ENCODE peak calls at places on chromosomes 1 and 21, in six cellular contexts. Z is testis, I is AML-193, D is RPMI7951, J is AG20443, N is mucosa of gallbladder. P is an unnamed sample.

GRCh38 chr1:22132517-22133235 is 10.2 kb downstream of the WNT4 start:
- DNase-seq in Z (no peak), I (no peak), D (peak; percentile 72), J (peak; percentile 93), N (no peak), P (peak; percentile 80)

GRCh38 chr1:89546934-89547562 is 22.4 kb downstream of the LRRC8B start:
- DNase-seq in Z (no peak), I (no peak), D (no peak), J (no peak), N (no peak), P (no peak)

GRCh38 chr1:21622466-21623315 is 46.5 kb downstream of the RAP1GAP start:
- DNase-seq in Z (peak; percentile 45), I (no peak), D (no peak), J (peak; percentile 91), N (peak; percentile 46), P (no peak)

GRCh38 chr1:33370286-33370685 is 49.4 kb upstream of the A3GALT2 start:
- DNase-seq in Z (no peak), I (no peak), D (peak; percentile 91), J (peak; percentile 84), N (no peak), P (peak; percentile 68)

GRCh38 chr1:10074059-10074854 is 41.5 kb downstream of the UBE4B start:
- DNase-seq in Z (peak; percentile 65), I (peak; percentile 89), D (peak; percentile 98), J (peak; percentile 96), N (peak; percentile 47), P (peak; percentile 89)

GRCh38 chr1:199272690-199273089 is 633.9 kb downstream of the PTPRC start:
- DNase-seq in Z (no peak), I (no peak), D (peak; percentile 96), J (peak; percentile 89), N (peak; percentile 12), P (peak; percentile 4)

GRCh38 chr1:97033949-97034348 is 312.4 kb downstream of the PTBP2 start:
- DNase-seq in Z (no peak), I (no peak), D (no peak), J (no peak), N (no peak), P (no peak)

GRCh38 chr1:215282557-215282956 is 200.0 kb downstream of the KCNK2 start:
- DNase-seq in Z (no peak), I (no peak), D (peak; percentile 23), J (no peak), N (no peak), P (no peak)

GRCh38 chr1:27934818-27935549 is at the start of gene SMPDL3B:
- DNase-seq in Z (peak; percentile 18), I (no peak), D (no peak), J (peak; percentile 20), N (peak; percentile 43), P (no peak)

GRCh38 chr1:53061859-53062714 is at the start of gene PODN:
- DNase-seq in Z (peak; percentile 71), I (no peak), D (no peak), J (peak; percentile 86), N (peak; percentile 35), P (no peak)

GRCh38 chr1:3614755-3615742 is 3.7 kb upstream of the MEGF6 start:
- DNase-seq in Z (peak; percentile 31), I (no peak), D (no peak), J (peak; percentile 69), N (no peak), P (no peak)

GRCh38 chr1:219812086-219812485 is 116.3 kb downstream of the SLC30A10 start:
- DNase-seq in Z (no peak), I (no peak), D (no peak), J (no peak), N (no peak), P (no peak)

GRCh38 chr1:8879348-8880067 is 1.0 kb upstream of the ENO1 start:
- DNase-seq in Z (peak; percentile 72), I (no peak), D (no peak), J (no peak), N (no peak), P (no peak)

GRCh38 chr1:89545264-89546038 is 20.8 kb downstream of the LRRC8B start:
- DNase-seq in Z (no peak), I (no peak), D (no peak), J (no peak), N (no peak), P (no peak)

GRCh38 chr1:24022611-24023359 is 42.7 kb upstream of the SRSF10 start:
- DNase-seq in Z (no peak), I (no peak), D (peak; percentile 95), J (peak; percentile 86), N (no peak), P (no peak)

GRCh38 chr1:26166719-26167281 is 2.0 kb downstream of the C1orf232 start:
- DNase-seq in Z (no peak), I (no peak), D (no peak), J (no peak), N (no peak), P (no peak)

GRCh38 chr1:234743866-234744581 is 134.0 kb upstream of the IRF2BP2 start:
- DNase-seq in Z (no peak), I (no peak), D (peak; percentile 31), J (no peak), N (no peak), P (no peak)

GRCh38 chr1:40059292-40059959 is 18.9 kb downstream of the CAP1 start:
- DNase-seq in Z (no peak), I (peak; percentile 81), D (peak; percentile 34), J (no peak), N (no peak), P (no peak)

GRCh38 chr1:13228343-13228781 is 2.4 kb upstream of the PRAMEF18 start:
- DNase-seq in Z (peak; percentile 63), I (peak; percentile 2), D (peak; percentile 23), J (no peak), N (peak; percentile 45), P (peak; percentile 52)

GRCh38 chr1:203906932-203907331 is 45.5 kb downstream of the SNRPE start:
- DNase-seq in Z (no peak), I (no peak), D (peak; percentile 88), J (peak; percentile 86), N (no peak), P (no peak)

GRCh38 chr1:94039514-94039870 is 81.5 kb downstream of the ABCA4 start:
- DNase-seq in Z (peak; percentile 90), I (peak; percentile 45), D (peak; percentile 59), J (peak; percentile 67), N (peak; percentile 62), P (peak; percentile 37)

GRCh38 chr21:46551636-46552241 is 53.1 kb downstream of the S100B start:
- DNase-seq in Z (no peak), I (no peak), D (no peak), J (no peak), N (no peak), P (no peak)

GRCh38 chr1:188359315-188359714 is 1530.6 kb downstream of the PLA2G4A start:
- DNase-seq in Z (no peak), I (no peak), D (no peak), J (no peak), N (no peak), P (no peak)

GRCh38 chr1:64955093-64956066 is 11.0 kb downstream of the JAK1 start:
- DNase-seq in Z (peak; percentile 34), I (no peak), D (no peak), J (no peak), N (peak; percentile 45), P (no peak)

GRCh38 chr1:54600947-54601725 is 22.2 kb downstream of the FAM151A start:
- DNase-seq in Z (no peak), I (no peak), D (no peak), J (no peak), N (no peak), P (no peak)

P was measured in adrenal gland.